ENCODE peak calls at places on chromosomes 11 and 22, in five cellular contexts. A is HS-27A, P is H4, H is Calu3, K is activated T-helper 1 cell treated with Interleukin-2 at 50 U/mL for 16 hours. R is an unnamed sample.

GRCh38 chr11:45083544-45084087 is 62.8 kb upstream of the PRDM11 start:
- DNase-seq in A (no peak), P (no peak), H (peak; percentile 45), K (no peak), R (no peak)

GRCh38 chr11:119689318-119689717 is 39.7 kb downstream of the NECTIN1 start:
- DNase-seq in A (no peak), P (no peak), H (no peak), K (no peak), R (no peak)

GRCh38 chr11:56876621-56877312 is 111.9 kb upstream of the OR5AK2 start:
- DNase-seq in A (no peak), P (no peak), H (no peak), K (no peak), R (no peak)

GRCh38 chr11:119320593-119321524 is 3.9 kb upstream of the MCAM start:
- DNase-seq in A (no peak), P (no peak), H (peak; percentile 23), K (peak; percentile 32), R (peak; percentile 74)

GRCh38 chr22:19448076-19448607 is 631 bp upstream of the C22orf39 start:
- DNase-seq in A (peak; percentile 34), P (peak; percentile 40), H (peak; percentile 19), K (no peak), R (no peak)

GRCh38 chr11:70067591-70068341 is 10.4 kb upstream of the ANO1 start:
- DNase-seq in A (no peak), P (no peak), H (peak; percentile 72), K (no peak), R (no peak)

GRCh38 chr11:128946646-128947045 is 4.0 kb upstream of the TP53AIP1 start:
- DNase-seq in A (no peak), P (no peak), H (no peak), K (no peak), R (no peak)

GRCh38 chr11:128188346-128189115 is 398.8 kb downstream of the ETS1 start:
- DNase-seq in A (no peak), P (no peak), H (no peak), K (no peak), R (no peak)

GRCh38 chr22:28296452-28296851 is 377.4 kb upstream of the PITPNB start:
- DNase-seq in A (no peak), P (no peak), H (no peak), K (no peak), R (no peak)